ENCODE peak calls at places on chromosome 12, in eight cellular contexts. One of them, this sample, is unnamed.

GRCh38 chr12:104782296-104782695 is 175.8 kb downstream of the SLC41A2 start:
- DNase-seq in Peyer's patch: no peak
- DNase-seq in keratinocyte: no peak
- DNase-seq in activated T-cell treated with anti-CD3 and anti-CD28 coated beads for 1 hour: no peak
- DNase-seq in stimulated activated CD4-positive, alpha-beta T cell treated with anti-CD3 and anti-CD28 coated beads, Interleukin-12 subunit alpha, Interleukin-12 subunit beta, amount 100 ng/mL, for 48 hours: no peak
- DNase-seq in GM12865: peak
- DNase-seq in stimulated activated CD8-positive, alpha-beta memory T cell treated with anti-CD3 and anti-CD28 coated beads, Interleukin-2, amount 100 ng/mL, for 1 hour: no peak
- DNase-seq in NCI-H1436: no peak
- DNase-seq in this sample: no peak

GRCh38 chr12:78387721-78388120 is 476.9 kb upstream of the SYT1 start:
- DNase-seq in stimulated activated CD4-positive, alpha-beta T cell treated with anti-CD3 and anti-CD28 coated beads, Interleukin-12 subunit alpha, Interleukin-12 subunit beta, amount 100 ng/mL, for 48 hours: no peak
- DNase-seq in Peyer's patch: no peak
- DNase-seq in stimulated activated CD8-positive, alpha-beta memory T cell treated with anti-CD3 and anti-CD28 coated beads, Interleukin-2, amount 100 ng/mL, for 1 hour: no peak
- DNase-seq in NCI-H1436: no peak
- DNase-seq in keratinocyte: no peak
- DNase-seq in activated T-cell treated with anti-CD3 and anti-CD28 coated beads for 1 hour: no peak
- DNase-seq in GM12865: no peak
- DNase-seq in this sample: no peak

GRCh38 chr12:91276529-91276928 is 93.9 kb upstream of the DCN start:
- DNase-seq in stimulated activated CD4-positive, alpha-beta T cell treated with anti-CD3 and anti-CD28 coated beads, Interleukin-12 subunit alpha, Interleukin-12 subunit beta, amount 100 ng/mL, for 48 hours: no peak
- DNase-seq in activated T-cell treated with anti-CD3 and anti-CD28 coated beads for 1 hour: no peak
- DNase-seq in stimulated activated CD8-positive, alpha-beta memory T cell treated with anti-CD3 and anti-CD28 coated beads, Interleukin-2, amount 100 ng/mL, for 1 hour: no peak
- DNase-seq in Peyer's patch: no peak
- DNase-seq in GM12865: no peak
- DNase-seq in keratinocyte: no peak
- DNase-seq in NCI-H1436: no peak
- DNase-seq in this sample: no peak

GRCh38 chr12:102043928-102044327 is 17.9 kb downstream of the WASHC3 start:
- DNase-seq in stimulated activated CD4-positive, alpha-beta T cell treated with anti-CD3 and anti-CD28 coated beads, Interleukin-12 subunit alpha, Interleukin-12 subunit beta, amount 100 ng/mL, for 48 hours: no peak
- DNase-seq in stimulated activated CD8-positive, alpha-beta memory T cell treated with anti-CD3 and anti-CD28 coated beads, Interleukin-2, amount 100 ng/mL, for 1 hour: no peak
- DNase-seq in GM12865: peak
- DNase-seq in activated T-cell treated with anti-CD3 and anti-CD28 coated beads for 1 hour: no peak
- DNase-seq in Peyer's patch: no peak
- DNase-seq in keratinocyte: no peak
- DNase-seq in NCI-H1436: no peak
- DNase-seq in this sample: no peak

GRCh38 chr12:110693731-110694130 is 4.8 kb upstream of the HVCN1 start:
- DNase-seq in activated T-cell treated with anti-CD3 and anti-CD28 coated beads for 1 hour: no peak
- DNase-seq in stimulated activated CD4-positive, alpha-beta T cell treated with anti-CD3 and anti-CD28 coated beads, Interleukin-12 subunit alpha, Interleukin-12 subunit beta, amount 100 ng/mL, for 48 hours: no peak
- DNase-seq in Peyer's patch: no peak
- DNase-seq in GM12865: no peak
- DNase-seq in keratinocyte: no peak
- DNase-seq in stimulated activated CD8-positive, alpha-beta memory T cell treated with anti-CD3 and anti-CD28 coated beads, Interleukin-2, amount 100 ng/mL, for 1 hour: no peak
- DNase-seq in NCI-H1436: no peak
- DNase-seq in this sample: no peak

GRCh38 chr12:95739561-95740313 is 50.8 kb downstream of the NTN4 start:
- DNase-seq in stimulated activated CD8-positive, alpha-beta memory T cell treated with anti-CD3 and anti-CD28 coated beads, Interleukin-2, amount 100 ng/mL, for 1 hour: no peak
- DNase-seq in activated T-cell treated with anti-CD3 and anti-CD28 coated beads for 1 hour: no peak
- DNase-seq in GM12865: no peak
- DNase-seq in NCI-H1436: no peak
- DNase-seq in Peyer's patch: no peak
- DNase-seq in keratinocyte: no peak
- DNase-seq in stimulated activated CD4-positive, alpha-beta T cell treated with anti-CD3 and anti-CD28 coated beads, Interleukin-12 subunit alpha, Interleukin-12 subunit beta, amount 100 ng/mL, for 48 hours: no peak
- DNase-seq in this sample: no peak

GRCh38 chr12:25099010-25099409 is 96.0 kb downstream of the DNAI7 start:
- DNase-seq in Peyer's patch: no peak
- DNase-seq in activated T-cell treated with anti-CD3 and anti-CD28 coated beads for 1 hour: no peak
- DNase-seq in GM12865: no peak
- DNase-seq in stimulated activated CD8-positive, alpha-beta memory T cell treated with anti-CD3 and anti-CD28 coated beads, Interleukin-2, amount 100 ng/mL, for 1 hour: no peak
- DNase-seq in NCI-H1436: no peak
- DNase-seq in keratinocyte: no peak
- DNase-seq in stimulated activated CD4-positive, alpha-beta T cell treated with anti-CD3 and anti-CD28 coated beads, Interleukin-12 subunit alpha, Interleukin-12 subunit beta, amount 100 ng/mL, for 48 hours: no peak
- DNase-seq in this sample: no peak

GRCh38 chr12:57632898-57633825 is at the start of gene B4GALNT1:
- DNase-seq in stimulated activated CD8-positive, alpha-beta memory T cell treated with anti-CD3 and anti-CD28 coated beads, Interleukin-2, amount 100 ng/mL, for 1 hour: peak
- DNase-seq in keratinocyte: no peak
- DNase-seq in activated T-cell treated with anti-CD3 and anti-CD28 coated beads for 1 hour: peak
- DNase-seq in NCI-H1436: peak
- DNase-seq in GM12865: peak
- DNase-seq in Peyer's patch: peak
- DNase-seq in stimulated activated CD4-positive, alpha-beta T cell treated with anti-CD3 and anti-CD28 coated beads, Interleukin-12 subunit alpha, Interleukin-12 subunit beta, amount 100 ng/mL, for 48 hours: peak
- DNase-seq in this sample: peak

GRCh38 chr12:131795688-131796410 is 32.3 kb upstream of the MMP17 start:
- DNase-seq in NCI-H1436: no peak
- DNase-seq in Peyer's patch: no peak
- DNase-seq in keratinocyte: peak
- DNase-seq in stimulated activated CD8-positive, alpha-beta memory T cell treated with anti-CD3 and anti-CD28 coated beads, Interleukin-2, amount 100 ng/mL, for 1 hour: no peak
- DNase-seq in stimulated activated CD4-positive, alpha-beta T cell treated with anti-CD3 and anti-CD28 coated beads, Interleukin-12 subunit alpha, Interleukin-12 subunit beta, amount 100 ng/mL, for 48 hours: no peak
- DNase-seq in GM12865: no peak
- DNase-seq in activated T-cell treated with anti-CD3 and anti-CD28 coated beads for 1 hour: no peak
- DNase-seq in this sample: no peak

GRCh38 chr12:52254965-52255751 is 19.3 kb upstream of the KRT86 start:
- DNase-seq in NCI-H1436: no peak
- DNase-seq in activated T-cell treated with anti-CD3 and anti-CD28 coated beads for 1 hour: no peak
- DNase-seq in GM12865: no peak
- DNase-seq in keratinocyte: no peak
- DNase-seq in Peyer's patch: no peak
- DNase-seq in stimulated activated CD8-positive, alpha-beta memory T cell treated with anti-CD3 and anti-CD28 coated beads, Interleukin-2, amount 100 ng/mL, for 1 hour: no peak
- DNase-seq in stimulated activated CD4-positive, alpha-beta T cell treated with anti-CD3 and anti-CD28 coated beads, Interleukin-12 subunit alpha, Interleukin-12 subunit beta, amount 100 ng/mL, for 48 hours: no peak
- DNase-seq in this sample: no peak

GRCh38 chr12:56590237-56590830 is 39.8 kb downstream of the BAZ2A start:
- DNase-seq in NCI-H1436: no peak
- DNase-seq in stimulated activated CD8-positive, alpha-beta memory T cell treated with anti-CD3 and anti-CD28 coated beads, Interleukin-2, amount 100 ng/mL, for 1 hour: no peak
- DNase-seq in keratinocyte: no peak
- DNase-seq in activated T-cell treated with anti-CD3 and anti-CD28 coated beads for 1 hour: no peak
- DNase-seq in GM12865: peak
- DNase-seq in stimulated activated CD4-positive, alpha-beta T cell treated with anti-CD3 and anti-CD28 coated beads, Interleukin-12 subunit alpha, Interleukin-12 subunit beta, amount 100 ng/mL, for 48 hours: no peak
- DNase-seq in Peyer's patch: no peak
- DNase-seq in this sample: no peak

GRCh38 chr12:50326636-50327284 is 43.4 kb upstream of the LIMA1 start:
- DNase-seq in stimulated activated CD4-positive, alpha-beta T cell treated with anti-CD3 and anti-CD28 coated beads, Interleukin-12 subunit alpha, Interleukin-12 subunit beta, amount 100 ng/mL, for 48 hours: no peak
- DNase-seq in NCI-H1436: no peak
- DNase-seq in activated T-cell treated with anti-CD3 and anti-CD28 coated beads for 1 hour: no peak
- DNase-seq in keratinocyte: no peak
- DNase-seq in GM12865: no peak
- DNase-seq in stimulated activated CD8-positive, alpha-beta memory T cell treated with anti-CD3 and anti-CD28 coated beads, Interleukin-2, amount 100 ng/mL, for 1 hour: no peak
- DNase-seq in Peyer's patch: no peak
- DNase-seq in this sample: no peak

GRCh38 chr12:27012239-27012981 is 1.8 kb downstream of the TM7SF3 start:
- DNase-seq in stimulated activated CD4-positive, alpha-beta T cell treated with anti-CD3 and anti-CD28 coated beads, Interleukin-12 subunit alpha, Interleukin-12 subunit beta, amount 100 ng/mL, for 48 hours: no peak
- DNase-seq in NCI-H1436: no peak
- DNase-seq in keratinocyte: no peak
- DNase-seq in GM12865: no peak
- DNase-seq in Peyer's patch: no peak
- DNase-seq in activated T-cell treated with anti-CD3 and anti-CD28 coated beads for 1 hour: no peak
- DNase-seq in stimulated activated CD8-positive, alpha-beta memory T cell treated with anti-CD3 and anti-CD28 coated beads, Interleukin-2, amount 100 ng/mL, for 1 hour: no peak
- DNase-seq in this sample: no peak

GRCh38 chr12:112439769-112440168 is 21.0 kb downstream of the PTPN11 start:
- DNase-seq in GM12865: no peak
- DNase-seq in keratinocyte: no peak
- DNase-seq in Peyer's patch: no peak
- DNase-seq in activated T-cell treated with anti-CD3 and anti-CD28 coated beads for 1 hour: no peak
- DNase-seq in NCI-H1436: no peak
- DNase-seq in stimulated activated CD8-positive, alpha-beta memory T cell treated with anti-CD3 and anti-CD28 coated beads, Interleukin-2, amount 100 ng/mL, for 1 hour: no peak
- DNase-seq in stimulated activated CD4-positive, alpha-beta T cell treated with anti-CD3 and anti-CD28 coated beads, Interleukin-12 subunit alpha, Interleukin-12 subunit beta, amount 100 ng/mL, for 48 hours: no peak
- DNase-seq in this sample: no peak

GRCh38 chr12:19689226-19689625 is 249.9 kb downstream of the AEBP2 start:
- DNase-seq in keratinocyte: no peak
- DNase-seq in GM12865: no peak
- DNase-seq in stimulated activated CD4-positive, alpha-beta T cell treated with anti-CD3 and anti-CD28 coated beads, Interleukin-12 subunit alpha, Interleukin-12 subunit beta, amount 100 ng/mL, for 48 hours: no peak
- DNase-seq in stimulated activated CD8-positive, alpha-beta memory T cell treated with anti-CD3 and anti-CD28 coated beads, Interleukin-2, amount 100 ng/mL, for 1 hour: no peak
- DNase-seq in Peyer's patch: no peak
- DNase-seq in activated T-cell treated with anti-CD3 and anti-CD28 coated beads for 1 hour: no peak
- DNase-seq in NCI-H1436: no peak
- DNase-seq in this sample: no peak

GRCh38 chr12:64318605-64319004 is 72.0 kb downstream of the C12orf56 start:
- DNase-seq in NCI-H1436: no peak
- DNase-seq in activated T-cell treated with anti-CD3 and anti-CD28 coated beads for 1 hour: no peak
- DNase-seq in keratinocyte: no peak
- DNase-seq in Peyer's patch: no peak
- DNase-seq in stimulated activated CD8-positive, alpha-beta memory T cell treated with anti-CD3 and anti-CD28 coated beads, Interleukin-2, amount 100 ng/mL, for 1 hour: no peak
- DNase-seq in stimulated activated CD4-positive, alpha-beta T cell treated with anti-CD3 and anti-CD28 coated beads, Interleukin-12 subunit alpha, Interleukin-12 subunit beta, amount 100 ng/mL, for 48 hours: no peak
- DNase-seq in GM12865: peak
- DNase-seq in this sample: no peak

GRCh38 chr12:115632323-115632722 is 645.2 kb downstream of the MED13L start:
- DNase-seq in stimulated activated CD8-positive, alpha-beta memory T cell treated with anti-CD3 and anti-CD28 coated beads, Interleukin-2, amount 100 ng/mL, for 1 hour: no peak
- DNase-seq in stimulated activated CD4-positive, alpha-beta T cell treated with anti-CD3 and anti-CD28 coated beads, Interleukin-12 subunit alpha, Interleukin-12 subunit beta, amount 100 ng/mL, for 48 hours: no peak
- DNase-seq in Peyer's patch: no peak
- DNase-seq in keratinocyte: no peak
- DNase-seq in NCI-H1436: no peak
- DNase-seq in activated T-cell treated with anti-CD3 and anti-CD28 coated beads for 1 hour: no peak
- DNase-seq in GM12865: peak
- DNase-seq in this sample: no peak

GRCh38 chr12:123928274-123928865 is 44.3 kb downstream of the CCDC92 start:
- DNase-seq in keratinocyte: no peak
- DNase-seq in stimulated activated CD8-positive, alpha-beta memory T cell treated with anti-CD3 and anti-CD28 coated beads, Interleukin-2, amount 100 ng/mL, for 1 hour: no peak
- DNase-seq in activated T-cell treated with anti-CD3 and anti-CD28 coated beads for 1 hour: no peak
- DNase-seq in Peyer's patch: no peak
- DNase-seq in GM12865: no peak
- DNase-seq in stimulated activated CD4-positive, alpha-beta T cell treated with anti-CD3 and anti-CD28 coated beads, Interleukin-12 subunit alpha, Interleukin-12 subunit beta, amount 100 ng/mL, for 48 hours: no peak
- DNase-seq in NCI-H1436: peak
- DNase-seq in this sample: peak

GRCh38 chr12:467591-467990 is 7.9 kb downstream of the B4GALNT3 start:
- DNase-seq in NCI-H1436: no peak
- DNase-seq in stimulated activated CD8-positive, alpha-beta memory T cell treated with anti-CD3 and anti-CD28 coated beads, Interleukin-2, amount 100 ng/mL, for 1 hour: no peak
- DNase-seq in keratinocyte: peak
- DNase-seq in activated T-cell treated with anti-CD3 and anti-CD28 coated beads for 1 hour: no peak
- DNase-seq in Peyer's patch: no peak
- DNase-seq in GM12865: no peak
- DNase-seq in stimulated activated CD4-positive, alpha-beta T cell treated with anti-CD3 and anti-CD28 coated beads, Interleukin-12 subunit alpha, Interleukin-12 subunit beta, amount 100 ng/mL, for 48 hours: no peak
- DNase-seq in this sample: no peak

GRCh38 chr12:94267907-94268575 is 119.7 kb downstream of the PLXNC1 start:
- DNase-seq in keratinocyte: no peak
- DNase-seq in activated T-cell treated with anti-CD3 and anti-CD28 coated beads for 1 hour: no peak
- DNase-seq in stimulated activated CD4-positive, alpha-beta T cell treated with anti-CD3 and anti-CD28 coated beads, Interleukin-12 subunit alpha, Interleukin-12 subunit beta, amount 100 ng/mL, for 48 hours: no peak
- DNase-seq in stimulated activated CD8-positive, alpha-beta memory T cell treated with anti-CD3 and anti-CD28 coated beads, Interleukin-2, amount 100 ng/mL, for 1 hour: no peak
- DNase-seq in Peyer's patch: no peak
- DNase-seq in GM12865: peak
- DNase-seq in NCI-H1436: no peak
- DNase-seq in this sample: no peak

GRCh38 chr12:122646568-122647220 is 56.5 kb downstream of the HCAR2 start:
- DNase-seq in Peyer's patch: no peak
- DNase-seq in activated T-cell treated with anti-CD3 and anti-CD28 coated beads for 1 hour: peak
- DNase-seq in stimulated activated CD4-positive, alpha-beta T cell treated with anti-CD3 and anti-CD28 coated beads, Interleukin-12 subunit alpha, Interleukin-12 subunit beta, amount 100 ng/mL, for 48 hours: peak
- DNase-seq in stimulated activated CD8-positive, alpha-beta memory T cell treated with anti-CD3 and anti-CD28 coated beads, Interleukin-2, amount 100 ng/mL, for 1 hour: peak
- DNase-seq in NCI-H1436: no peak
- DNase-seq in keratinocyte: no peak
- DNase-seq in GM12865: peak
- DNase-seq in this sample: peak

This sample was measured in stimulated activated naive B cell treated with anti-CD40 and anti-IgM and Interleukin-4, amounts not matched to agents 10 μg/mL and 1 μg/mL and 100 μg/mL, for 72 hours.